ENCODE peak calls at places on chromosomes 13 and 19, in six cellular contexts. I is fibroblast of lung, H is neuronal stem cell, Z is GDM1, B is nephron progenitor cell, G is skeletal muscle cell. F is an unnamed sample.

GRCh38 chr19:37953125-37953524 is 46.1 kb downstream of the SIPA1L3 start:
- DNase-seq in I (peak; percentile 46), H (peak; percentile 33), Z (no peak), B (no peak), G (no peak), F (peak; percentile 19)

GRCh38 chr19:47511681-47512080 is 3.2 kb downstream of the NAPA start:
- DNase-seq in I (peak; percentile 16), H (no peak), Z (no peak), B (no peak), G (no peak), F (peak; percentile 18)

GRCh38 chr19:5743640-5744039 is 23.2 kb downstream of the CATSPERD start:
- DNase-seq in I (no peak), H (no peak), Z (no peak), B (no peak), G (no peak), F (no peak)

GRCh38 chr19:16611121-16611520 is 16.9 kb downstream of the MED26 start:
- DNase-seq in I (no peak), H (no peak), Z (no peak), B (no peak), G (no peak), F (no peak)

GRCh38 chr13:113405481-113406300 is 41.8 kb upstream of the GRTP1 start:
- DNase-seq in I (no peak), H (no peak), Z (no peak), B (no peak), G (no peak), F (no peak)

GRCh38 chr13:96947343-96947910 is 46.8 kb downstream of the OXGR1 start:
- DNase-seq in I (no peak), H (no peak), Z (no peak), B (no peak), G (no peak), F (no peak)

GRCh38 chr19:5321851-5322681 is 18.5 kb downstream of the PTPRS start:
- DNase-seq in I (no peak), H (no peak), Z (peak; percentile 37), B (no peak), G (no peak), F (no peak)

GRCh38 chr19:6654347-6655310 is 15.3 kb downstream of the TNFSF14 start:
- DNase-seq in I (no peak), H (no peak), Z (no peak), B (no peak), G (no peak), F (no peak)

GRCh38 chr13:32031025-32031814 is at the start of gene FRY:
- DNase-seq in I (peak; percentile 65), H (peak; percentile 74), Z (peak; percentile 69), B (peak; percentile 75), G (no peak), F (peak; percentile 55)

GRCh38 chr19:45528744-45529453 is 21.6 kb downstream of the VASP start:
- DNase-seq in I (peak; percentile 44), H (no peak), Z (no peak), B (peak; percentile 45), G (no peak), F (peak; percentile 43)

GRCh38 chr19:45340232-45340898 is at the start of gene KLC3:
- DNase-seq in I (no peak), H (no peak), Z (no peak), B (peak; percentile 69), G (no peak), F (no peak)

GRCh38 chr13:106033634-106034033 is 501.8 kb downstream of the EFNB2 start:
- DNase-seq in I (peak; percentile 63), H (no peak), Z (no peak), B (no peak), G (peak; percentile 82), F (peak; percentile 47)

GRCh38 chr13:77749481-77749880 is 52.0 kb downstream of the SLAIN1 start:
- DNase-seq in I (peak; percentile 10), H (peak; percentile 4), Z (no peak), B (no peak), G (no peak), F (peak; percentile 18)

GRCh38 chr13:40772765-40773473 is 1.9 kb upstream of the MRPS31 start:
- DNase-seq in I (no peak), H (no peak), Z (no peak), B (no peak), G (no peak), F (no peak)

GRCh38 chr19:45051929-45052579 is 13.2 kb downstream of the CLASRP start:
- DNase-seq in I (no peak), H (no peak), Z (no peak), B (no peak), G (no peak), F (no peak)

GRCh38 chr13:109654341-109655205 is 131.8 kb downstream of the IRS2 start:
- DNase-seq in I (no peak), H (no peak), Z (peak; percentile 62), B (no peak), G (peak; percentile 91), F (no peak)

GRCh38 chr19:38975214-38975860 is at the start of gene FBXO17:
- DNase-seq in I (peak; percentile 72), H (peak; percentile 50), Z (no peak), B (peak; percentile 74), G (no peak), F (peak; percentile 54)

GRCh38 chr13:44759222-44759721 is 183.1 kb upstream of the TSC22D1 start:
- DNase-seq in I (peak; percentile 52), H (no peak), Z (no peak), B (no peak), G (no peak), F (no peak)

GRCh38 chr13:113146750-113147149 is 11.7 kb upstream of the PROZ start:
- DNase-seq in I (no peak), H (no peak), Z (no peak), B (no peak), G (no peak), F (no peak)

GRCh38 chr13:47397739-47398138 is 500.9 kb upstream of the HTR2A start:
- DNase-seq in I (peak; percentile 73), H (no peak), Z (no peak), B (no peak), G (no peak), F (peak; percentile 32)